ENCODE peak calls at places on chromosomes 16 and 17, in five cellular contexts. B, N, M, C and P are unnamed samples.
A peak's percentile ranks its signal among the peaks of the same experiment; 100 is the strongest.

GRCh38 chr16:19689342-19689741 is 28.7 kb downstream of the KNOP1 start:
- ATAC-seq in C (no peak), B (no peak), M (no peak), N (no peak), P (no peak)

GRCh38 chr17:38609280-38610031 is 3.7 kb upstream of the SRCIN1 start:
- ATAC-seq in B (no peak), C (no peak), N (no peak), M (no peak), P (no peak)

GRCh38 chr16:19135896-19136438 is 22.2 kb downstream of the ITPRIPL2 start:
- ATAC-seq in B (peak; percentile 71), C (no peak), M (no peak), N (peak; percentile 35), P (peak; percentile 67)

GRCh38 chr16:19660432-19660831 is 57.6 kb downstream of the KNOP1 start:
- ATAC-seq in M (no peak), B (no peak), N (no peak), C (no peak), P (no peak)

GRCh38 chr16:14423344-14423743 is 206.7 kb downstream of the PARN start:
- ATAC-seq in C (no peak), M (no peak), N (peak; percentile 17), B (peak; percentile 75), P (peak; percentile 26)

GRCh38 chr17:47210105-47210504 is 957 bp downstream of the MYL4 start:
- ATAC-seq in C (no peak), N (no peak), M (no peak), B (no peak), P (no peak)

GRCh38 chr17:32445075-32445427 is 741 bp downstream of the PSMD11 start:
- ATAC-seq in B (peak; percentile 28), M (no peak), C (peak; percentile 36), N (peak; percentile 43), P (peak; percentile 76)

GRCh38 chr17:81859906-81860755 is at the start of gene P4HB:
- ATAC-seq in C (no peak), N (no peak), B (peak; percentile 83), M (no peak), P (peak; percentile 2)

GRCh38 chr16:79008036-79008868 is 592.3 kb downstream of the MAF start:
- ATAC-seq in M (no peak), C (no peak), B (no peak), N (no peak), P (peak; percentile 39)

GRCh38 chr17:55441544-55441943 is 19.9 kb upstream of the MMD start:
- ATAC-seq in N (no peak), M (no peak), C (no peak), B (no peak), P (no peak)

GRCh38 chr17:75031972-75032895 is 14.5 kb downstream of the ATP5PD start:
- ATAC-seq in M (peak; percentile 36), N (peak; percentile 52), B (no peak), C (peak; percentile 57), P (peak; percentile 46)

GRCh38 chr17:47276868-47277267 is 23.2 kb downstream of the ITGB3 start:
- ATAC-seq in M (no peak), C (no peak), B (peak; percentile 51), N (peak; percentile 55), P (peak; percentile 21)

GRCh38 chr16:85004587-85005205 is 6.6 kb downstream of the ZDHHC7 start:
- ATAC-seq in C (no peak), B (peak; percentile 63), M (no peak), N (peak; percentile 84), P (peak; percentile 22)

GRCh38 chr17:50508573-50509460 is 578 bp downstream of the MYCBPAP start:
- ATAC-seq in B (no peak), C (no peak), M (no peak), N (no peak), P (no peak)

GRCh38 chr17:57570740-57571344 is 174.3 kb downstream of the CCDC182 start:
- ATAC-seq in B (no peak), C (no peak), N (no peak), M (no peak), P (no peak)

GRCh38 chr16:85463228-85463611 is 149.9 kb upstream of the GSE1 start:
- ATAC-seq in B (no peak), C (no peak), M (peak; percentile 10), N (no peak), P (no peak)

GRCh38 chr16:70253291-70254094 is 1.8 kb upstream of the EXOSC6 start:
- ATAC-seq in C (no peak), B (peak; percentile 18), N (no peak), M (no peak), P (no peak)

GRCh38 chr16:57004387-57005250 is 15.3 kb downstream of the NLRC5 start:
- ATAC-seq in B (no peak), M (no peak), N (no peak), C (no peak), P (no peak)

GRCh38 chr17:45949755-45950320 is 49.2 kb upstream of the STH start:
- ATAC-seq in B (no peak), N (no peak), C (no peak), M (no peak), P (no peak)

GRCh38 chr17:1505586-1505985 is 10.8 kb downstream of the INPP5K start:
- ATAC-seq in N (no peak), B (no peak), M (no peak), C (no peak), P (no peak)

GRCh38 chr16:64089697-64090096 is 1032.2 kb downstream of the CDH11 start:
- ATAC-seq in C (no peak), B (no peak), N (no peak), M (no peak), P (no peak)

GRCh38 chr17:75069783-75070182 is 18.0 kb upstream of the SLC16A5 start:
- ATAC-seq in C (no peak), N (peak; percentile 70), M (peak; percentile 50), B (peak; percentile 76), P (peak; percentile 41)

GRCh38 chr16:67538666-67539101 is 10.1 kb downstream of the RIPOR1 start:
- ATAC-seq in N (peak; percentile 1), M (no peak), C (no peak), B (no peak), P (no peak)

GRCh38 chr16:9260665-9261064 is 169.2 kb downstream of the HAPSTR1 start:
- ATAC-seq in C (no peak), M (no peak), N (no peak), B (no peak), P (no peak)

GRCh38 chr16:86426243-86426642 is 84.1 kb upstream of the FOXF1 start:
- ATAC-seq in M (no peak), B (no peak), N (peak; percentile 15), C (no peak), P (no peak)

GRCh38 chr17:72618018-72618509 is 474.4 kb downstream of the SLC39A11 start:
- ATAC-seq in M (peak; percentile 88), C (no peak), B (peak; percentile 55), N (peak; percentile 51), P (peak; percentile 83)